ENCODE peak calls at places on chromosomes 4 and X, in ten cellular contexts. One of them, this sample, is unnamed.

GRCh38 chr4:2072971-2073807 is 14.1 kb downstream of the NAT8L start:
- DNase-seq in body of pancreas: no peak
- DNase-seq in heart right ventricle: no peak
- DNase-seq in A549: no peak
- DNase-seq in CD8-positive, alpha-beta memory T cell: no peak
- DNase-seq in substantia nigra: no peak
- DNase-seq in HCT116: no peak
- DNase-seq in heart left ventricle: no peak
- DNase-seq in transverse colon: no peak
- DNase-seq in neuronal stem cell: no peak
- DNase-seq in this sample: no peak

GRCh38 chr4:79170077-79170476 is 155.8 kb downstream of the NAA11 start:
- DNase-seq in body of pancreas: no peak
- DNase-seq in heart right ventricle: no peak
- DNase-seq in A549: no peak
- DNase-seq in CD8-positive, alpha-beta memory T cell: no peak
- DNase-seq in substantia nigra: no peak
- DNase-seq in HCT116: no peak
- DNase-seq in heart left ventricle: no peak
- DNase-seq in transverse colon: no peak
- DNase-seq in neuronal stem cell: no peak
- DNase-seq in this sample: no peak

GRCh38 chr4:153641532-153641931 is 42.5 kb upstream of the TLR2 start:
- DNase-seq in body of pancreas: no peak
- DNase-seq in heart right ventricle: no peak
- DNase-seq in A549: no peak
- DNase-seq in CD8-positive, alpha-beta memory T cell: no peak
- DNase-seq in substantia nigra: no peak
- DNase-seq in HCT116: no peak
- DNase-seq in heart left ventricle: no peak
- DNase-seq in transverse colon: no peak
- DNase-seq in neuronal stem cell: no peak
- DNase-seq in this sample: no peak

GRCh38 chr4:41072021-41072777 is 142.1 kb downstream of the APBB2 start:
- DNase-seq in body of pancreas: no peak
- DNase-seq in heart right ventricle: no peak
- DNase-seq in A549: no peak
- DNase-seq in CD8-positive, alpha-beta memory T cell: no peak
- DNase-seq in substantia nigra: peak
- DNase-seq in HCT116: no peak
- DNase-seq in heart left ventricle: no peak
- DNase-seq in transverse colon: no peak
- DNase-seq in neuronal stem cell: no peak
- DNase-seq in this sample: no peak

GRCh38 chr4:142493255-142493976 is 352.7 kb downstream of the INPP4B start:
- DNase-seq in body of pancreas: no peak
- DNase-seq in heart right ventricle: no peak
- DNase-seq in A549: no peak
- DNase-seq in CD8-positive, alpha-beta memory T cell: no peak
- DNase-seq in substantia nigra: no peak
- DNase-seq in HCT116: no peak
- DNase-seq in heart left ventricle: no peak
- DNase-seq in transverse colon: no peak
- DNase-seq in neuronal stem cell: no peak
- DNase-seq in this sample: no peak

GRCh38 chrX:2397648-2398340 is 103.0 kb downstream of the DHRSX start:
- DNase-seq in body of pancreas: no peak
- DNase-seq in heart right ventricle: no peak
- DNase-seq in A549: no peak
- DNase-seq in CD8-positive, alpha-beta memory T cell: no peak
- DNase-seq in substantia nigra: no peak
- DNase-seq in HCT116: peak
- DNase-seq in heart left ventricle: no peak
- DNase-seq in transverse colon: no peak
- DNase-seq in neuronal stem cell: no peak
- DNase-seq in this sample: no peak

GRCh38 chr4:73019462-73020047 is 50.0 kb downstream of the COX18 start:
- DNase-seq in body of pancreas: peak
- DNase-seq in heart right ventricle: peak
- DNase-seq in A549: peak
- DNase-seq in CD8-positive, alpha-beta memory T cell: peak
- DNase-seq in substantia nigra: no peak
- DNase-seq in HCT116: peak
- DNase-seq in heart left ventricle: no peak
- DNase-seq in transverse colon: no peak
- DNase-seq in neuronal stem cell: peak
- DNase-seq in this sample: no peak

GRCh38 chr4:85039526-85039925 is 73.0 kb upstream of the WDFY3 start:
- DNase-seq in body of pancreas: no peak
- DNase-seq in heart right ventricle: no peak
- DNase-seq in A549: no peak
- DNase-seq in CD8-positive, alpha-beta memory T cell: no peak
- DNase-seq in substantia nigra: no peak
- DNase-seq in HCT116: peak
- DNase-seq in heart left ventricle: no peak
- DNase-seq in transverse colon: no peak
- DNase-seq in neuronal stem cell: no peak
- DNase-seq in this sample: no peak

GRCh38 chr4:18394656-18395055 is 373.1 kb upstream of the LCORL start:
- DNase-seq in body of pancreas: no peak
- DNase-seq in heart right ventricle: no peak
- DNase-seq in A549: no peak
- DNase-seq in CD8-positive, alpha-beta memory T cell: no peak
- DNase-seq in substantia nigra: no peak
- DNase-seq in HCT116: no peak
- DNase-seq in heart left ventricle: no peak
- DNase-seq in transverse colon: no peak
- DNase-seq in neuronal stem cell: no peak
- DNase-seq in this sample: no peak

GRCh38 chrX:17738002-17738713 is 865 bp downstream of the SCML1 start:
- DNase-seq in body of pancreas: peak
- DNase-seq in heart right ventricle: peak
- DNase-seq in A549: no peak
- DNase-seq in CD8-positive, alpha-beta memory T cell: peak
- DNase-seq in substantia nigra: peak
- DNase-seq in HCT116: no peak
- DNase-seq in heart left ventricle: no peak
- DNase-seq in transverse colon: peak
- DNase-seq in neuronal stem cell: peak
- DNase-seq in this sample: peak

GRCh38 chr4:181569553-181569952 is 673.6 kb upstream of the TENM3 start:
- DNase-seq in body of pancreas: no peak
- DNase-seq in heart right ventricle: no peak
- DNase-seq in A549: peak
- DNase-seq in CD8-positive, alpha-beta memory T cell: no peak
- DNase-seq in substantia nigra: no peak
- DNase-seq in HCT116: peak
- DNase-seq in heart left ventricle: no peak
- DNase-seq in transverse colon: no peak
- DNase-seq in neuronal stem cell: no peak
- DNase-seq in this sample: no peak

DNA sequence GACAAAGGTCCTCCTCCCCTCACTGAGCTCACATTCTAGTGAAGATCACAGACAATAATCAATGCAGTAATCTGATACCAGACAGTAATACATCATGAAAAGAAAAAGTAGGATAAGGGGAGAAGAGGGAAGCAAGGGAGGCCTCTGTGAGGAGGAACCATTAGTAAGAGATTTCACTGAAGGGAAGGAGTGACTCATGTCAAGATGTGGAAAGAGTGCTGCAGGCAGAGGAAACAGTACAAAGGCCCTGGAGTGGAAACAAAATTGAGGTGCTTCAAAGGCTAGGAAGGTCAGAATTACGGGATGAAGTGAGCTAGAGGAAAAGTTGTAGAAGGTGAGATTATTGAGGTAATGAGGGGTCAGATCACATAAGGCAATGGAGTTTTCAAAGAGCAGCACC is 38.1 kb downstream of the LAMTOR3 start:
- DNase-seq in body of pancreas: no peak
- DNase-seq in heart right ventricle: no peak
- DNase-seq in A549: no peak
- DNase-seq in CD8-positive, alpha-beta memory T cell: no peak
- DNase-seq in substantia nigra: no peak
- DNase-seq in HCT116: peak
- DNase-seq in heart left ventricle: no peak
- DNase-seq in transverse colon: no peak
- DNase-seq in neuronal stem cell: no peak
- DNase-seq in this sample: no peak
- H3K27ac ChIP-seq in body of pancreas: no peak
- H3K27ac ChIP-seq in heart right ventricle: no peak
- H3K27ac ChIP-seq in A549: no peak
- H3K27ac ChIP-seq in CD8-positive, alpha-beta memory T cell: no peak
- H3K27ac ChIP-seq in substantia nigra: no peak
- H3K27ac ChIP-seq in HCT116: no peak
- H3K27ac ChIP-seq in heart left ventricle: no peak
- H3K27ac ChIP-seq in transverse colon: peak
- H3K27ac ChIP-seq in neuronal stem cell: no peak
- H3K27ac ChIP-seq in this sample: no peak

DNA sequence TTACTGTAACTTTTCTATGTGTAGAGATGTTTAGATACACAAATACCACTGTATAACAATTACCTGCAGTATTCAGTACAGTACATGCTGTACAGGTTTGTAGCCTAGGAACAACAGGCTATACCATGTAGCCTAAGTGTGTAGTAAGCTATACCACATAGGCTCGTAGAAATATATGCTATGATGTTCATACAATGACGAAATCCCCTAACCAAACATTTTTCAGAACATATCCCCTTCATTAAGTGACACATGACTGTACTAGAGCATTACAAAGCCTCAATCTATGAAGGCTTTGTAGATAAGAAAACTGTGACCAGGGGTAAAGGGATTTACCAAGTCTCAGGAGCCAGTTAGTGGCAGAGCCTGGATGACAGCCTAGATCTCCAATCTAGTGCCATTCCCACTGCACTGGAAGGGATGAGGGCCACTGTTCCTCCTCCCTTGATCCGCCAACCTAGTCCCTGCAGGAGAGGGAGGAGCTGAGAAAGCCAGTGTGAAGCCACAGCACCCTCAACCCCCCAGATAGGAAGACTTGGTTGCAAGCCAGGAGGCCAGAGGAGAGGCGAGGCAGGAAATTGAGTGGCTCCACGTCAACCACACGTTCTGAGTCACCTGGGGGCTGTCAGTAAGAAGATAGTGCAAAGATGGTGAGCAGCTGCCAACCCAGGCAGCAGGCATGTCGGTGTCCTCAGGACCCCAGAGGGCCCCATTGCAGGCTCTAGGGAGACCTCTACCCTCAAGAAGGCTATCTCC is 227.7 kb downstream of the BCOR start:
- DNase-seq in body of pancreas: no peak
- DNase-seq in heart right ventricle: no peak
- DNase-seq in A549: peak
- DNase-seq in CD8-positive, alpha-beta memory T cell: peak
- DNase-seq in substantia nigra: no peak
- DNase-seq in HCT116: no peak
- DNase-seq in heart left ventricle: no peak
- DNase-seq in transverse colon: peak
- DNase-seq in neuronal stem cell: no peak
- DNase-seq in this sample: no peak
- H3K27ac ChIP-seq in body of pancreas: no peak
- H3K27ac ChIP-seq in heart right ventricle: no peak
- H3K27ac ChIP-seq in A549: no peak
- H3K27ac ChIP-seq in CD8-positive, alpha-beta memory T cell: no peak
- H3K27ac ChIP-seq in substantia nigra: no peak
- H3K27ac ChIP-seq in HCT116: no peak
- H3K27ac ChIP-seq in heart left ventricle: no peak
- H3K27ac ChIP-seq in transverse colon: no peak
- H3K27ac ChIP-seq in neuronal stem cell: no peak
- H3K27ac ChIP-seq in this sample: no peak

DNA sequence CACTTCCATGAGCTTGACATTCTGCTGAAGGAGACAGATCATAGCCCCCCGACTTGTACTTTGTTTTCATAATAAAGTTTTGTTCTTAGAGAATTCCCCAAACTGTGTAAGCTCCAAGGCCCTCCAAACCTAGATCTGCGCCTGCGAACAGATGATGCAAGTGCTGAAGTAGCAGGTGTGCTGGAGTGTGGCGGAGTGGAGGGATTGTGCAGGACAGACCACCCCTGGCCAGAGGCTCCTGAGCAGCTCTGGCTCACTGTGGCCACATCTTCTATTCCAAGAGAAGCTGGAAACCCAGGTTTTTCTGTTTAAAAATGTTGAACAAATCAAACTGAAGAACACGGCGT is 46.4 kb downstream of the TBC1D14 start:
- DNase-seq in body of pancreas: no peak
- DNase-seq in heart right ventricle: no peak
- DNase-seq in A549: no peak
- DNase-seq in CD8-positive, alpha-beta memory T cell: no peak
- DNase-seq in substantia nigra: no peak
- DNase-seq in HCT116: no peak
- DNase-seq in heart left ventricle: no peak
- DNase-seq in transverse colon: no peak
- DNase-seq in neuronal stem cell: no peak
- DNase-seq in this sample: no peak
- H3K27ac ChIP-seq in body of pancreas: no peak
- H3K27ac ChIP-seq in heart right ventricle: no peak
- H3K27ac ChIP-seq in A549: no peak
- H3K27ac ChIP-seq in CD8-positive, alpha-beta memory T cell: no peak
- H3K27ac ChIP-seq in substantia nigra: no peak
- H3K27ac ChIP-seq in HCT116: no peak
- H3K27ac ChIP-seq in heart left ventricle: no peak
- H3K27ac ChIP-seq in transverse colon: no peak
- H3K27ac ChIP-seq in neuronal stem cell: no peak
- H3K27ac ChIP-seq in this sample: no peak

DNA sequence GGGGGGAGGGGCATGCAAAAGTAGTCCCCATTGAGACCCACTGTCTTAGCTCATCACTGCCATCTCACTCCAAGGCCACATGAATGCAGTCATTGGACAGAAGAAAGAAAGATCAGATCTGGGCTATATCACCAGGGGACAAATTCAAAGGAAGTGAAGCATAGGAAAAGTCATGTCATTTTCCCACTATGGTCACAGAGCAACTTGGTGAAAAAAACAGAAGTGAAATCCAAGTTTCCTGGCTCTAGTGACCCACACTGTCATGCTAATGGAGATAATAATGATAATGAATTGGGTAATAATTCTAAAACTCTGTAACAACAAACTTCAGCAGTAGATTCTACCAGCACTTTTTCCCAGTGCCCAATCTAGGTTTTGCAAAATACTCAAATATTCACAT is 9.9 kb downstream of the LHFPL1 start:
- DNase-seq in body of pancreas: no peak
- DNase-seq in heart right ventricle: no peak
- DNase-seq in A549: no peak
- DNase-seq in CD8-positive, alpha-beta memory T cell: no peak
- DNase-seq in substantia nigra: no peak
- DNase-seq in HCT116: no peak
- DNase-seq in heart left ventricle: no peak
- DNase-seq in transverse colon: no peak
- DNase-seq in neuronal stem cell: no peak
- DNase-seq in this sample: no peak
- H3K27ac ChIP-seq in body of pancreas: no peak
- H3K27ac ChIP-seq in heart right ventricle: no peak
- H3K27ac ChIP-seq in A549: no peak
- H3K27ac ChIP-seq in CD8-positive, alpha-beta memory T cell: no peak
- H3K27ac ChIP-seq in substantia nigra: no peak
- H3K27ac ChIP-seq in HCT116: no peak
- H3K27ac ChIP-seq in heart left ventricle: no peak
- H3K27ac ChIP-seq in transverse colon: no peak
- H3K27ac ChIP-seq in neuronal stem cell: no peak
- H3K27ac ChIP-seq in this sample: no peak

GRCh38 chrX:133094098-133094731 is 2.7 kb downstream of the USP26 start:
- DNase-seq in body of pancreas: no peak
- DNase-seq in heart right ventricle: no peak
- DNase-seq in A549: no peak
- DNase-seq in CD8-positive, alpha-beta memory T cell: no peak
- DNase-seq in substantia nigra: no peak
- DNase-seq in HCT116: no peak
- DNase-seq in heart left ventricle: no peak
- DNase-seq in transverse colon: no peak
- DNase-seq in neuronal stem cell: no peak
- DNase-seq in this sample: no peak
- H3K27ac ChIP-seq in body of pancreas: no peak
- H3K27ac ChIP-seq in heart right ventricle: no peak
- H3K27ac ChIP-seq in A549: no peak
- H3K27ac ChIP-seq in CD8-positive, alpha-beta memory T cell: no peak
- H3K27ac ChIP-seq in substantia nigra: no peak
- H3K27ac ChIP-seq in HCT116: no peak
- H3K27ac ChIP-seq in heart left ventricle: no peak
- H3K27ac ChIP-seq in transverse colon: no peak
- H3K27ac ChIP-seq in neuronal stem cell: no peak
- H3K27ac ChIP-seq in this sample: no peak